ENCODE peak calls at places on chromosomes 1 and 21, in six cellular contexts. A is A549; D is mesenchymal stem cell; W is foreskin fibroblast; K is testis; X is stimulated activated CD4-positive, alpha-beta T cell treated with anti-CD3 and anti-CD28 coated beads, Interleukin-12 subunit alpha, Interleukin-12 subunit beta, amount 100 ng/mL, for 48 hours. H is an unnamed sample.

GRCh38 chr1:231682761-231683160 is 56.2 kb downstream of the DISC1 start:
- DNase-seq in A (no peak), D (no peak), W (no peak), K (no peak), X (no peak), H (no peak)

GRCh38 chr1:95992013-95992412 is 729.6 kb upstream of the PTBP2 start:
- DNase-seq in A (no peak), D (no peak), W (peak; percentile 4), K (no peak), X (no peak), H (no peak)

GRCh38 chr1:173243300-173243699 is 36.2 kb upstream of the TNFSF4 start:
- DNase-seq in A (no peak), D (no peak), W (no peak), K (no peak), X (no peak), H (no peak)

GRCh38 chr1:54453509-54453908 is 47.3 kb upstream of the SSBP3 start:
- DNase-seq in A (no peak), D (no peak), W (no peak), K (no peak), X (no peak), H (no peak)

GRCh38 chr1:73781257-73781656 is 416.7 kb downstream of the LRRIQ3 start:
- DNase-seq in A (no peak), D (no peak), W (no peak), K (no peak), X (no peak), H (no peak)

GRCh38 chr1:9481048-9481447 is 58.2 kb upstream of the SLC25A33 start:
- DNase-seq in A (no peak), D (no peak), W (no peak), K (no peak), X (no peak), H (no peak)

GRCh38 chr1:228366851-228367741 is 39.5 kb downstream of the TRIM11 start:
- DNase-seq in A (no peak), D (no peak), W (no peak), K (peak; percentile 35), X (no peak), H (no peak)

GRCh38 chr1:243433737-243434370 is 178.0 kb downstream of the SDCCAG8 start:
- DNase-seq in A (no peak), D (no peak), W (no peak), K (no peak), X (no peak), H (no peak)

GRCh38 chr1:57377731-57378139 is 46.1 kb downstream of the DAB1 start:
- DNase-seq in A (no peak), D (no peak), W (no peak), K (no peak), X (no peak), H (no peak)

GRCh38 chr21:35984654-35985366 is 75.5 kb downstream of the SETD4 start:
- DNase-seq in A (no peak), D (no peak), W (no peak), K (no peak), X (no peak), H (no peak)

GRCh38 chr21:41071410-41071809 is 96.5 kb upstream of the BACE2 start:
- DNase-seq in A (no peak), D (no peak), W (no peak), K (peak; percentile 45), X (no peak), H (no peak)

GRCh38 chr1:176539018-176539417 is 76.0 kb downstream of the PAPPA2 start:
- DNase-seq in A (no peak), D (no peak), W (no peak), K (no peak), X (no peak), H (no peak)

GRCh38 chr1:169745015-169745861 is 11.4 kb upstream of the SELE start:
- DNase-seq in A (no peak), D (no peak), W (peak; percentile 12), K (no peak), X (no peak), H (no peak)

GRCh38 chr1:209996348-209996747 is 58.3 kb downstream of the SYT14 start:
- DNase-seq in A (no peak), D (no peak), W (no peak), K (no peak), X (no peak), H (no peak)

GRCh38 chr1:20724364-20725188 is 6.8 kb upstream of the KIF17 start:
- DNase-seq in A (no peak), D (no peak), W (no peak), K (no peak), X (no peak), H (no peak)